ENCODE peak calls at places on chromosomes 13 and 19, in ten cellular contexts. B, C, L, V, T, J, S, Z, E and X are unnamed samples.

GRCh38 chr19:5850743-5851293 is 431 bp downstream of the FUT3 start:
- DNase-seq in T (no peak), E (no peak), S (no peak), J (no peak), L (peak; percentile 55), C (no peak), V (no peak), B (peak; percentile 71), Z (peak; percentile 48), X (peak; percentile 47)

GRCh38 chr19:6374179-6374709 is 1.5 kb downstream of the PSPN start:
- DNase-seq in B (no peak), Z (no peak), T (no peak), L (no peak), V (no peak), J (no peak), S (no peak), C (no peak), E (no peak), X (no peak)

GRCh38 chr13:97275265-97275664 is 53.1 kb downstream of the MBNL2 start:
- DNase-seq in S (no peak), C (peak; percentile 50), B (peak; percentile 94), Z (peak; percentile 69), V (peak; percentile 68), T (no peak), L (peak; percentile 92), E (no peak), J (no peak), X (no peak)

GRCh38 chr13:25752957-25753540 is 298.8 kb downstream of the SHISA2 start:
- DNase-seq in B (peak; percentile 96), T (no peak), S (no peak), Z (peak; percentile 91), C (no peak), J (no peak), V (no peak), L (peak; percentile 72), E (peak; percentile 35), X (no peak)

GRCh38 chr13:113429608-113429985 is 23.7 kb downstream of the ADPRHL1 start:
- DNase-seq in J (no peak), E (no peak), C (no peak), Z (no peak), L (no peak), T (no peak), S (no peak), B (no peak), V (no peak), X (no peak)

GRCh38 chr13:40546047-40546446 is 120.4 kb downstream of the FOXO1 start:
- DNase-seq in V (no peak), C (no peak), J (no peak), S (no peak), L (no peak), T (no peak), B (no peak), E (no peak), Z (no peak), X (no peak)

GRCh38 chr19:56930647-56931592 is 90.4 kb upstream of the PEG3 start:
- DNase-seq in B (no peak), E (no peak), Z (no peak), T (no peak), C (no peak), L (no peak), S (no peak), J (no peak), V (no peak), X (no peak)

GRCh38 chr19:34363094-34363493 is 1.9 kb upstream of the GPI start:
- DNase-seq in L (no peak), E (no peak), J (no peak), S (no peak), B (no peak), C (no peak), T (no peak), Z (no peak), V (no peak), X (no peak)

GRCh38 chr13:110485604-110486003 is 75.9 kb downstream of the RAB20 start:
- DNase-seq in J (no peak), L (peak; percentile 45), V (no peak), Z (peak; percentile 13), E (no peak), S (no peak), T (no peak), C (no peak), B (no peak), X (no peak)

GRCh38 chr19:49441210-49441959 is at the start of gene SLC17A7:
- DNase-seq in S (no peak), C (peak; percentile 70), B (no peak), V (no peak), L (no peak), T (no peak), J (no peak), Z (peak; percentile 71), E (no peak), X (no peak)

GRCh38 chr13:75479102-75479501 is 2.9 kb downstream of the TBC1D4 start:
- DNase-seq in T (no peak), B (no peak), V (no peak), L (no peak), E (no peak), C (no peak), S (no peak), J (no peak), Z (no peak), X (no peak)

GRCh38 chr19:6639439-6639838 is 30.5 kb downstream of the TNFSF14 start:
- DNase-seq in E (no peak), B (no peak), L (peak; percentile 32), J (no peak), C (no peak), Z (peak; percentile 80), T (no peak), S (no peak), V (no peak), X (no peak)

GRCh38 chr13:51298812-51299211 is 40.7 kb upstream of the SERPINE3 start:
- DNase-seq in C (peak; percentile 4), L (peak; percentile 47), B (peak; percentile 23), V (no peak), Z (no peak), T (no peak), J (no peak), S (no peak), E (no peak), X (no peak)

GRCh38 chr19:35885909-35886308 is 14.4 kb downstream of the NFKBID start:
- DNase-seq in E (no peak), C (no peak), V (no peak), T (no peak), Z (no peak), J (no peak), L (no peak), S (no peak), B (no peak), X (no peak)

GRCh38 chr13:30905932-30906383 is at the start of gene MEDAG:
- DNase-seq in V (no peak), Z (peak; percentile 51), L (peak; percentile 70), B (peak; percentile 78), S (no peak), T (no peak), E (no peak), J (no peak), C (no peak), X (no peak)

GRCh38 chr13:39676315-39676876 is 20.9 kb downstream of the COG6 start:
- DNase-seq in Z (peak; percentile 3), L (peak; percentile 51), V (no peak), S (no peak), C (peak; percentile 41), J (peak; percentile 60), T (peak; percentile 4), E (no peak), B (peak; percentile 68), X (peak; percentile 16)

GRCh38 chr19:45933759-45934158 is 19.2 kb upstream of the NANOS2 start:
- DNase-seq in S (no peak), Z (no peak), L (no peak), V (no peak), E (no peak), C (no peak), B (no peak), T (no peak), J (no peak), X (no peak)

GRCh38 chr19:51417107-51417806 is at the start of gene SIGLEC10:
- DNase-seq in S (no peak), V (no peak), L (no peak), J (no peak), Z (peak; percentile 65), T (no peak), C (no peak), B (no peak), E (no peak), X (no peak)

GRCh38 chr13:48186722-48187121 is 46.3 kb upstream of the ITM2B start:
- DNase-seq in B (no peak), T (no peak), Z (no peak), L (no peak), E (no peak), C (no peak), V (no peak), J (no peak), S (no peak), X (no peak)

GRCh38 chr19:2631213-2631821 is 71.2 kb downstream of the GNG7 start:
- DNase-seq in T (no peak), B (peak; percentile 48), J (peak; percentile 30), L (no peak), V (no peak), C (no peak), Z (no peak), S (no peak), E (peak; percentile 45), X (no peak)

GRCh38 chr13:62653371-62653770 is 1237.7 kb upstream of the PCDH20 start:
- DNase-seq in C (no peak), E (no peak), B (no peak), Z (no peak), T (no peak), J (no peak), V (no peak), L (no peak), S (no peak), X (no peak)

GRCh38 chr13:53042897-53043296 is 14.3 kb downstream of the OLFM4 start:
- DNase-seq in V (no peak), E (no peak), C (no peak), Z (no peak), T (no peak), J (no peak), L (no peak), S (no peak), B (no peak), X (no peak)

GRCh38 chr19:15371786-15372380 is 7.7 kb downstream of the AKAP8 start:
- DNase-seq in L (no peak), V (no peak), Z (no peak), E (no peak), T (no peak), C (no peak), J (no peak), B (no peak), S (no peak), X (no peak)

GRCh38 chr19:48968179-48968661 is 3.1 kb downstream of the FTL start:
- DNase-seq in T (no peak), B (peak; percentile 53), Z (no peak), J (no peak), E (no peak), C (no peak), L (no peak), V (no peak), S (no peak), X (no peak)

GRCh38 chr13:75687145-75687763 is 51.1 kb downstream of the LMO7 start:
- DNase-seq in V (no peak), B (peak; percentile 73), L (peak; percentile 69), T (no peak), J (no peak), Z (no peak), S (no peak), C (peak; percentile 54), E (no peak), X (no peak)

GRCh38 chr19:56272448-56272847 is at the start of gene EDDM13:
- DNase-seq in L (no peak), B (no peak), C (no peak), J (no peak), V (no peak), E (no peak), Z (peak; percentile 9), S (no peak), T (no peak), X (no peak)

GRCh38 chr13:42991892-42992584 is at the start of gene EPSTI1:
- DNase-seq in L (peak; percentile 89), E (peak; percentile 68), J (peak; percentile 84), C (no peak), S (peak; percentile 71), B (peak; percentile 76), Z (peak; percentile 53), V (no peak), T (peak; percentile 57), X (peak; percentile 46)

GRCh38 chr13:31898383-31899071 is 133.0 kb upstream of the FRY start:
- DNase-seq in V (no peak), C (no peak), B (no peak), S (no peak), E (no peak), T (no peak), Z (no peak), L (no peak), J (no peak), X (no peak)